ENCODE peak calls at places on chromosomes 2 and 18, in eight cellular contexts. I, W, T, C, O, N, G and V are unnamed samples.

GRCh38 chr2:8918412-8918811 is 81.0 kb upstream of the KIDINS220 start:
- DNase-seq in W (no peak), T (no peak), N (no peak), C (no peak), G (no peak), I (no peak), O (no peak), V (no peak)

GRCh38 chr2:29273004-29273703 is 157.9 kb downstream of the CLIP4 start:
- DNase-seq in I (no peak), T (no peak), N (no peak), W (no peak), G (no peak), O (no peak), C (no peak), V (no peak)

GRCh38 chr2:7517851-7518250 is 600.6 kb downstream of the RNF144A start:
- DNase-seq in O (no peak), G (no peak), C (no peak), I (no peak), N (no peak), W (no peak), T (no peak), V (no peak)

GRCh38 chr2:23904215-23904614 is 22.7 kb downstream of the ATAD2B start:
- DNase-seq in W (no peak), C (no peak), T (no peak), I (no peak), G (no peak), N (no peak), O (no peak), V (no peak)

GRCh38 chr2:36245632-36246031 is 109.9 kb upstream of the CRIM1 start:
- DNase-seq in G (no peak), C (no peak), T (no peak), W (no peak), N (no peak), O (no peak), I (peak), V (no peak)

GRCh38 chr2:66569321-66569851 is 134.5 kb downstream of the MEIS1 start:
- DNase-seq in W (peak), G (peak), C (no peak), T (no peak), I (peak), O (no peak), N (no peak), V (peak)

GRCh38 chr2:230864605-230865323 is at the start of gene ITM2C:
- DNase-seq in I (peak), O (peak), G (peak), W (peak), T (peak), C (peak), N (peak), V (peak)

GRCh38 chr2:230230087-230230486 is 4.6 kb downstream of the SP140 start:
- DNase-seq in C (no peak), I (peak), O (no peak), T (no peak), W (peak), G (no peak), N (peak), V (peak)

GRCh38 chr2:151619337-151619989 is 114.8 kb downstream of the NEB start:
- DNase-seq in I (peak), O (no peak), T (no peak), W (peak), G (no peak), N (peak), C (no peak), V (no peak)

GRCh38 chr2:185787530-185788145 is 49.0 kb downstream of the FSIP2 start:
- DNase-seq in C (no peak), G (no peak), I (peak), W (no peak), O (no peak), T (no peak), N (no peak), V (no peak)

GRCh38 chr18:58787750-58788149 is 76.9 kb upstream of the ZNF532 start:
- DNase-seq in I (no peak), N (no peak), W (no peak), O (no peak), T (no peak), C (peak), G (no peak), V (peak)

GRCh38 chr2:69770193-69770702 is 28.3 kb downstream of the ANXA4 start:
- DNase-seq in G (no peak), I (peak), W (peak), T (peak), C (no peak), N (peak), O (peak), V (peak)

GRCh38 chr18:8503287-8503686 is 106.0 kb upstream of the RAB12 start:
- DNase-seq in N (no peak), T (no peak), G (no peak), W (no peak), I (no peak), O (no peak), C (no peak), V (no peak)

GRCh38 chr2:182186132-182186735 is 200.6 kb downstream of the PPP1R1C start:
- DNase-seq in N (peak), T (no peak), C (no peak), W (peak), I (peak), G (no peak), O (peak), V (peak)
- H3K4me3 ChIP-seq in N (no peak), T (no peak), C (no peak), W (no peak), I (no peak), G (no peak), O (no peak), V (no peak)

GRCh38 chr2:120694034-120694433 is 41.6 kb upstream of the GLI2 start:
- DNase-seq in I (no peak), T (no peak), C (no peak), N (no peak), O (no peak), W (no peak), G (no peak), V (no peak)
- TF ChIP-seq CTCF in I (no peak), T (no peak), C (no peak), N (no peak), O (no peak), W (no peak), G (no peak), V (no peak)

DNA sequence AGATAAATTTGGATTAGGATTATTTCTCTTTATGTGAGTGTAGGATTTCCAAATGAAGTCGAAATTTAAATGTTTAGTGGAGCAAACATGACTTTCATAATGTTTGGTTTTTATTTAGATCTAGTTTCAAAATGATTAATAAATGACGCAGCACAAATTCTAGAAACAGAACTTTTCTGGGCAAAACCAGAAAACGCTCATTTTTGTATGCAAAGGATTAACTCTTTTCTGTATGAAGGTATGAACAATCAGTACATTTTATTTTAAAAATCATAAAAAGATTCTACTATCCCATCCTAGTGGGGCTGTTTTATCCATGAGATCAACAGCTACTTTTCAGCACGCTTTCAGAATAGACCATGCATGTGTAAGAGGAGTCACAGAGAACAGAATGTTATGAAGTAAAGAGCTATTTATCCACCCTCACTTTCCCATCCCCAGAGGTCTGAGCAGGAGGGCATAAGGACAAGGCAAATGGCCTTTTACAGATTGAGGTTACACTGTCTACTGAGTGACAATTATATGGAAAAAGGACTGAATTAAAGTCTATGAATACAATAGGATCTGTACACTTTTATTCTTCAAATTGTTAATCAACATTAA is 270.8 kb downstream of the ZEB2 start:
- DNase-seq in T (no peak), I (no peak), N (no peak), G (no peak), W (no peak), O (no peak), C (no peak), V (peak)
- H3K4me3 ChIP-seq in T (peak), I (no peak), N (no peak), G (no peak), W (no peak), O (no peak), C (no peak), V (no peak)

DNA sequence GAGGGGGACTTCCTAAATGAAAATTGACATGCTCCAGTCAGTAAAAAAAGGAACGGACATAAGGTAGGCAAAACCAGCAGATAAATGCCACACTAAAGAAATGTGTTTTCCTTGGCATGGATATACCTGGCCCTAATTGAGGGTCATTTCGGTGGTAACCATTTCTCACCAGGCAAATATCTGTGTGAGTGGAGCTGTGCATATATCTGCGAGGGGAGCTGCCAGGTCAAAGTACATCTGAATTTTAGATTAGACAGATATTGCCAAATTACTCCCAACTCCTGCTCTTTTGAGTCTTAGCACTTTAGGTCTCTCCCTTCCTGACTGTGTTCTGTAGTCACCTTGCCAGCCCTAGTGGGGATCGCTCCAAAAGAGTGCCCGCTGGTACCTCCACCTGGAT is 204.2 kb downstream of the SH3BP4 start:
- DNase-seq in I (no peak), C (no peak), T (no peak), O (no peak), N (no peak), W (no peak), G (no peak), V (no peak)
- TF ChIP-seq CTCF in I (no peak), C (no peak), T (no peak), O (no peak), N (no peak), W (no peak), G (no peak), V (no peak)

GRCh38 chr2:19823507-19823906 is 78.3 kb downstream of the TTC32 start:
- DNase-seq in T (no peak), N (no peak), G (no peak), W (peak), O (no peak), I (no peak), C (no peak), V (peak)

GRCh38 chr2:19815746-19816145 is 86.0 kb downstream of the TTC32 start:
- DNase-seq in G (no peak), I (no peak), O (no peak), T (no peak), N (no peak), W (peak), C (no peak), V (no peak)

GRCh38 chr2:19818039-19818438 is 83.7 kb downstream of the TTC32 start:
- DNase-seq in N (no peak), W (peak), G (no peak), O (no peak), I (no peak), T (no peak), C (no peak), V (no peak)

GRCh38 chr2:19818543-19818942 is 83.2 kb downstream of the TTC32 start:
- DNase-seq in G (no peak), O (no peak), T (no peak), C (no peak), N (no peak), W (no peak), I (no peak), V (no peak)

DNA sequence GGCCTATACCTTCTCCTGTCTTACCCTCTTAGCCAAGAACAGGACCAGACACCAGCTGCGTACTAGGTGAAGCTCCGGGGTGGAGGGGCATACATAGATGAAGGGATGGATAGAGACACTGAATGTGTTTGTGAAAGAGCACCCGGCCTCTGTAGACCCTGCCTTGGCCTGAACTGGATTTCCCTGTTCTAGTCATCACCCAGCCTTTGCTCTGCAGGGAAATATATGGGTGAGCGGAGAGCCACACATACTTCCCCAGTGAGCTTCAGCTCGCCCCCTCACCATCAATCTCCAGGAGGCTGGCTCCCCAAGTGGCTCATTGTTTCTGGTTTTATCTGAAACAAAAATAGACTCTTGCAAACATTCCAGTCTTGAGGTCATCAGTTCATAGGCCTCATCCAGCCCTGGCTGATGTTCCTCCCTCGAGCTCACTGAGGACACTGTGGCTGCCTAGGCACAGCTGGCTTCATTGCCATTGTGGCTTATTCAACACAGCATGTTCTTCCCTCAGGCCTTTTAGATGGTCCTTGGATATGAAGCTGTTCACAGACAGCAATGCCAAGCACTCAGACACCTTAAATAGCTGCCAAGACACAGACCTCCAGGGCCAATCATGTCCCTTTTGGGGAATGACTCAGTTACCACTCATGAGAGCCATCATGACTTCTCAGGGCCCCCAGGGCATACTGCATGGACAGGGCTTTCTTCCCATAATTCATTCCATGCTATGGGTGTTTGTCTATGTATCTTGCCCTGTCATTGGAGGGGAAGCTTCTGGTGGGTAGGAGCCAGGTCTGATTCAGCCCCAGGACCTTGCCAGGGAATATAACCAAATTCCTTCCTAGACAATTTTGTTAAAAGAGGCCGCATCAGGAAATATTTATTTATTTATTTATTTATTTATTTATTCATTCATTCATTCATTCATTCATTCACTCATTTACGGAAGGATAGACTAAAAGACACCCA is 82.4 kb downstream of the TTC32 start:
- DNase-seq in W (peak), I (peak), G (no peak), C (no peak), O (no peak), N (no peak), T (no peak), V (peak)
- H3K4me3 ChIP-seq in W (no peak), I (no peak), G (no peak), C (no peak), O (no peak), N (no peak), T (no peak), V (no peak)

DNA sequence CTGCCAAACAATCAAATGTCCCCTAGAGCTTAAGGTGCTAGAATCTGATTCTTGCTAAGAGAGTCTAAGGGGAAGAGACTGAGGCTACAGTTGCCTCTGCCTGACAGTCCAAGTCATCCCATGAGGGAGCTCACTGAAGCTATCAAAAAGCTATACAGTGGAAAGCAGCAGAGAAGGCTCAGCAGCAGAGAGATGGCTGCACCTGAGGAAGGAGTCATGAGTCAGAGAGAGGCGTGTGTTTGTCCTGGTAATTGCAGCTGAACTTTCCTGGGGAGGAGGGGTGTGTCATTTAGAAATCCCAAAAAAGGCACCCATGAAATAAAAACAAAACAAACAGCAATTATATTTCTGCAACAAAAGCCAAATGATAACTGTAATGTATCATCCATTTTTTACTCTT is 305.2 kb upstream of the UBE2E3 start:
- DNase-seq in O (no peak), G (no peak), I (no peak), N (no peak), T (no peak), C (no peak), W (no peak), V (no peak)
- TF ChIP-seq CTCF in O (no peak), G (no peak), I (no peak), N (no peak), T (no peak), C (no peak), W (no peak), V (no peak)

GRCh38 chr18:76821356-76821874 is 942 bp upstream of the ZNF236 start:
- DNase-seq in N (no peak), W (no peak), C (no peak), G (no peak), I (no peak), T (no peak), O (no peak), V (no peak)

GRCh38 chr18:76814256-76814655 is 8.1 kb upstream of the ZNF236 start:
- DNase-seq in W (no peak), T (no peak), I (no peak), G (no peak), N (no peak), C (no peak), O (no peak), V (no peak)

GRCh38 chr18:76819411-76820136 is 2.8 kb upstream of the ZNF236 start:
- DNase-seq in W (no peak), T (no peak), O (no peak), C (no peak), I (no peak), G (no peak), N (no peak), V (no peak)

GRCh38 chr18:76816127-76816526 is 6.2 kb upstream of the ZNF236 start:
- DNase-seq in W (no peak), G (no peak), N (no peak), I (no peak), T (no peak), O (no peak), C (no peak), V (no peak)

DNA sequence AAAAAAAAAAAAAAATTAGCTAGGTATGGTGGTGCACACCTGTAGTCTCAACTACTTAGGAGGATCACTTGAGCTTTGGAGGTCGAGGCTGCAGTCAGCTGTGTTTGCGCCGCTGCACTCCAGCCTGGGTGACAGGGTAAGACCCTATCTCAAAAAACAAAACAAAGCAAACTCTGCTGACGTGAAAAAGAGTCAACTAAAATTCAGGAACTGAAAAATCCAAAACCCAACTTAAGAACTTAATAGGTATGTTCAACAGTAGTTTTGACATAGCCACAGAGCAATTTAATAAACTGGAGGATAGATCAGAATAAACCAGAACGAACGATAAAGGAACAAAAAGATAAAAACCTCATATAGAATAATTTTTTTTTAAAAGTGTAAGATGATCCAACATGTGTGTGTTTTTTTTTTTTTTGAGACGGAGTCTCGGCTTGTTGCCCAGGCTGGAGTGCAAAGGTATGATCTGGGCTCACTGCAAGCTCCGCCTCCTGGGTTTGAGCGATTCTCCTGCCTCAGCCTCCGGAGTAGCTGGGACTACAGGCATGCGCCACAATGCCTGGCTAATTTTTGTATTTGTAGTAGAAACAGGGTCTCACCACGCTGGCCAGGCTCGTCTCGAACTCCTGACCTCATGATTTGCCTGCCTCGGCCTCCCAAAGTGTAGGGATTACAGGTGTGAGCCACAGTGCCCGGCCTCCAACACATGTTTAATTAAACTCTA is 4.3 kb upstream of the ZNF236 start:
- DNase-seq in G (no peak), W (no peak), I (no peak), O (no peak), T (no peak), N (no peak), C (no peak), V (no peak)
- H3K4me3 ChIP-seq in G (no peak), W (no peak), I (no peak), O (no peak), T (no peak), N (no peak), C (no peak), V (no peak)

DNA sequence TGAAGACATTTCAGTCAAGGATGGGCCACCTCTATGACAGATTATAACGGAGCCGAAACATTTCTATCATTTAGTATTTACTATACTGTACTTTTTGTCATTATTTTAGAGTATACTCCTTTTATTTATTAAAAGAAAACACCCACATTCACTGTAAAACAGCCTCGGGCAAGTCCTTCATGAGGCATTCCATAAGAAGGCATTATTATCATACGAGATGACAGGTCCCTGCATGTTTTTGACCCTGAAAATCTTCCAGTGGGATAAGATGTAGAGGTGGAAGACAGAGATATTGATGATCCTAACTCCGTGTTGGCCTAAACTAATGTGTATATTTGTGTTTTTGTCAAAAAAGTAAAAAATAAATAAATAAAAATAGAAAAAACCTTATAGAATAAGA is 245.0 kb downstream of the MTX2 start:
- DNase-seq in N (no peak), G (no peak), W (no peak), O (no peak), I (no peak), C (no peak), T (no peak), V (no peak)
- TF ChIP-seq CTCF in N (no peak), G (no peak), W (no peak), O (no peak), I (no peak), C (no peak), T (no peak), V (no peak)